ENCODE peak calls at places on chromosomes 1 and 21, in five cellular contexts. B, Y, O, S and L are unnamed samples.

GRCh38 chr1:159653201-159653600 is 61.2 kb downstream of the CRP start:
- DNase-seq in Y (no peak), S (peak), B (peak), O (no peak), L (peak)

GRCh38 chr1:174157157-174157806 is 2.0 kb upstream of the RABGAP1L start:
- DNase-seq in S (no peak), B (no peak), O (no peak), Y (no peak), L (no peak)

GRCh38 chr1:14136881-14137280 is 436.9 kb downstream of the PRDM2 start:
- DNase-seq in O (no peak), S (no peak), Y (no peak), B (no peak), L (no peak)

GRCh38 chr21:31158789-31159581 is 120.7 kb upstream of the KRTAP19-8 start:
- DNase-seq in Y (peak), S (no peak), O (no peak), B (peak), L (no peak)

GRCh38 chr1:229972600-229973296 is 94.3 kb upstream of the GALNT2 start:
- DNase-seq in Y (peak), S (no peak), O (no peak), B (no peak), L (no peak)

GRCh38 chr1:8006037-8006963 is 19.8 kb downstream of the ERRFI1 start:
- DNase-seq in B (no peak), S (no peak), Y (no peak), O (no peak), L (no peak)

GRCh38 chr1:9058465-9058864 is 11.0 kb downstream of the SLC2A5 start:
- DNase-seq in Y (no peak), S (no peak), B (peak), O (no peak), L (no peak)

GRCh38 chr1:109040627-109041613 is 982 bp downstream of the WDR47 start:
- DNase-seq in Y (peak), S (no peak), O (no peak), B (peak), L (no peak)

GRCh38 chr1:65079941-65080340 is 68.1 kb upstream of the AK4 start:
- DNase-seq in B (peak), O (no peak), Y (no peak), S (no peak), L (no peak)

GRCh38 chr1:183806650-183807049 is 1.7 kb downstream of the RGL1 start:
- DNase-seq in Y (peak), O (no peak), S (no peak), B (no peak), L (no peak)

GRCh38 chr1:157724537-157725213 is 24.1 kb upstream of the FCRL3 start:
- DNase-seq in Y (no peak), S (no peak), O (no peak), B (no peak), L (no peak)

GRCh38 chr1:242462867-242463266 is 61.6 kb downstream of the PLD5 start:
- DNase-seq in O (no peak), Y (no peak), B (no peak), S (no peak), L (no peak)

GRCh38 chr1:68221971-68222355 is 10.4 kb downstream of the WLS start:
- DNase-seq in S (no peak), O (no peak), B (peak), Y (no peak), L (no peak)

GRCh38 chr1:40532844-40533424 is 1.5 kb downstream of the ZNF684 start:
- DNase-seq in Y (peak), O (no peak), B (peak), S (no peak), L (no peak)

GRCh38 chr1:163137556-163138265 is 65.0 kb downstream of the RGS5 start:
- DNase-seq in Y (no peak), S (no peak), B (no peak), O (no peak), L (no peak)

GRCh38 chr1:9473032-9473792 is 66.1 kb upstream of the SLC25A33 start:
- DNase-seq in Y (no peak), O (peak), B (peak), S (peak), L (peak)

GRCh38 chr1:201754353-201754752 is 74.6 kb upstream of the IPO9 start:
- DNase-seq in O (no peak), S (no peak), B (peak), Y (peak), L (no peak)

GRCh38 chr1:226349081-226349480 is 40.1 kb upstream of the LIN9 start:
- DNase-seq in Y (no peak), O (no peak), S (no peak), B (no peak), L (no peak)

GRCh38 chr1:226342656-226343055 is 33.7 kb upstream of the LIN9 start:
- DNase-seq in Y (no peak), S (no peak), O (no peak), B (no peak), L (no peak)

GRCh38 chr1:226350504-226350865 is 41.5 kb upstream of the LIN9 start:
- DNase-seq in B (no peak), O (no peak), S (no peak), Y (no peak), L (no peak)

GRCh38 chr1:226349801-226350503 is 41.0 kb upstream of the LIN9 start:
- DNase-seq in Y (no peak), O (no peak), S (no peak), B (peak), L (no peak)

GRCh38 chr1:226344441-226345120 is 35.6 kb upstream of the LIN9 start:
- DNase-seq in S (no peak), Y (no peak), B (no peak), O (no peak), L (no peak)
- H3K4me3 ChIP-seq in S (no peak), Y (no peak), B (no peak), O (no peak), L (no peak)

GRCh38 chr1:6880951-6881690 is 95.9 kb downstream of the CAMTA1 start:
- DNase-seq in Y (no peak), B (no peak), O (no peak), S (no peak), L (no peak)
- H3K4me3 ChIP-seq in Y (no peak), B (no peak), O (no peak), S (no peak), L (no peak)

GRCh38 chr21:39972471-39972870 is 105.2 kb downstream of the PCP4 start:
- DNase-seq in B (no peak), S (no peak), O (no peak), Y (no peak), L (no peak)
- H3K4me3 ChIP-seq in B (no peak), S (no peak), O (no peak), Y (no peak), L (no peak)

GRCh38 chr1:44105810-44106209 is 12.8 kb upstream of the KLF17 start:
- DNase-seq in B (no peak), Y (no peak), O (no peak), S (no peak), L (no peak)

GRCh38 chr1:44108971-44109370 is 9.7 kb upstream of the KLF17 start:
- DNase-seq in Y (no peak), B (no peak), S (no peak), O (no peak), L (no peak)

GRCh38 chr1:44111861-44112260 is 6.8 kb upstream of the KLF17 start:
- DNase-seq in O (no peak), Y (no peak), S (no peak), B (no peak), L (no peak)

GRCh38 chr1:44110916-44111315 is 7.7 kb upstream of the KLF17 start:
- DNase-seq in O (no peak), Y (no peak), S (no peak), B (no peak), L (no peak)

DNA sequence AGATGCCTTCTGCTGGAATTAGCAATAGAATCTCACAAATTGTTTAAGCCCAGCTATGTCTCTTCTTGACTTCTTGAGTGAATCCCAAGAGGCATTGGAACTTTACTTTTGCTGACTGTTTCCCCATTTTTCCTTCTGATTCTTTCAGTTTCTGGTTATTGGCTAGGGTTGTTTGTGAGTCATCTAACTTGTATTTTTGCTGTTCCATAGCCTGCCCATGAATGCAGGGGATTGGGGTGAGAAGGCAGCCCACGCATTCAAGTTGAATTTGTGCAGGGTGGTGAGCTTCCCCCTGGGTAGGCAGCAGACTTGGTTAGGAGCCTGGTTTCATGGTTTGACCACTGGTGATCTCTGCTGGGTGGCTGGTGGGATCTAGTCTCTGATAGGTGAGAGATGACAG is 10.4 kb upstream of the KLF17 start:
- DNase-seq in B (peak), S (peak), O (no peak), Y (no peak), L (peak)
- H3K4me3 ChIP-seq in B (no peak), S (no peak), O (no peak), Y (no peak), L (no peak)